ENCODE peak calls at places on chromosomes 12 and 14, in six cellular contexts. V is dorsolateral prefrontal cortex; W is brain microvascular endothelial cell; C is CD8-positive, alpha-beta T cell; G is A549; D is HFFc6. H is an unnamed sample.

GRCh38 chr12:54147186-54147585 is 41.6 kb downstream of the SMUG1 start:
- DNase-seq in V (peak), W (no peak), C (no peak), G (no peak), D (no peak), H (no peak)

GRCh38 chr12:121958521-121959240 is 40.3 kb downstream of the CFAP251 start:
- DNase-seq in V (no peak), W (no peak), C (no peak), G (no peak), D (peak), H (no peak)

GRCh38 chr12:46332260-46332659 is 40.3 kb downstream of the SLC38A2 start:
- DNase-seq in V (no peak), W (peak), C (no peak), G (no peak), D (peak), H (no peak)

GRCh38 chr14:104245075-104245474 is 106.7 kb downstream of the KIF26A start:
- DNase-seq in V (no peak), W (no peak), C (no peak), G (no peak), D (no peak), H (no peak)

GRCh38 chr14:75011356-75012097 is 8.8 kb downstream of the EIF2B2 start:
- DNase-seq in V (no peak), W (peak), C (no peak), G (no peak), D (peak), H (no peak)

GRCh38 chr12:21583587-21583986 is 21.1 kb downstream of the GYS2 start:
- DNase-seq in V (no peak), W (no peak), C (no peak), G (no peak), D (no peak), H (no peak)

GRCh38 chr14:73173092-73173735 is 36.9 kb downstream of the PSEN1 start:
- DNase-seq in V (no peak), W (peak), C (no peak), G (peak), D (peak), H (peak)

GRCh38 chr12:11798856-11799530 is 149.5 kb downstream of the ETV6 start:
- DNase-seq in V (no peak), W (peak), C (no peak), G (no peak), D (peak), H (no peak)

GRCh38 chr12:113065126-113066007 is 8.8 kb downstream of the DTX1 start:
- DNase-seq in V (no peak), W (no peak), C (no peak), G (no peak), D (no peak), H (no peak)

GRCh38 chr12:2634481-2634880 is 160.3 kb upstream of the FKBP4 start:
- DNase-seq in V (no peak), W (no peak), C (no peak), G (no peak), D (no peak), H (no peak)

GRCh38 chr14:72614891-72615410 is 278.9 kb downstream of the DPF3 start:
- DNase-seq in V (no peak), W (no peak), C (no peak), G (no peak), D (no peak), H (no peak)

GRCh38 chr14:50677527-50678063 is 9.5 kb upstream of the SAV1 start:
- DNase-seq in V (no peak), W (peak), C (no peak), G (no peak), D (peak), H (peak)

GRCh38 chr12:131867891-131868675 is 26.3 kb upstream of the ULK1 start:
- DNase-seq in V (no peak), W (no peak), C (no peak), G (no peak), D (no peak), H (no peak)

GRCh38 chr14:80468331-80469122 is 257.2 kb upstream of the DIO2 start:
- DNase-seq in V (no peak), W (no peak), C (no peak), G (no peak), D (no peak), H (no peak)

GRCh38 chr14:40123816-40124215 is 691.6 kb upstream of the FBXO33 start:
- DNase-seq in V (no peak), W (no peak), C (no peak), G (no peak), D (no peak), H (no peak)

DNA sequence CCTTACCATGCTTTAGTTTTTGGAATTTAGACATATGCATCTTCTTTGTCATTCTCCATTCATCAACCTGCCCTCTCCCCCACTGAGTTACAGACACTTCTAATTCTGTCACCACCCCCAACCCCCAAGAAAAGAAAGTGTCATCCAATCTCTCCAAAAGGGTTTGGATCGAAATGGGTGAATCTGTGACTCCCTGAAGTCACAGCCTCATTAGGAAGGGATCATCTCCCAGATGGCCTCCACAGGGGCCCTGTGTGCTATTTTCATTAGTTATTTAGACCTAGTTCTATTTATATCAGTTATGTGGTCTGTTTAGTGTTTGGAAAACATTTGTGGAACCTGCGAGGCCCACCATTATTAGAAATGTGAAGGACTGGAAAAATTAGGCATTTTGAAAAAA is 191.0 kb upstream of the ATP2B1 start:
- DNase-seq in V (no peak), W (no peak), C (no peak), G (no peak), D (no peak), H (no peak)
- TF ChIP-seq CTCF in V (no peak), W (no peak), C (no peak), G (no peak), D (no peak), H (no peak)

GRCh38 chr12:97312570-97313135 is 150.0 kb upstream of the RMST start:
- DNase-seq in V (no peak), W (no peak), C (no peak), G (no peak), D (no peak), H (no peak)
- TF ChIP-seq CTCF in V (no peak), W (no peak), C (no peak), G (no peak), D (peak), H (peak)

DNA sequence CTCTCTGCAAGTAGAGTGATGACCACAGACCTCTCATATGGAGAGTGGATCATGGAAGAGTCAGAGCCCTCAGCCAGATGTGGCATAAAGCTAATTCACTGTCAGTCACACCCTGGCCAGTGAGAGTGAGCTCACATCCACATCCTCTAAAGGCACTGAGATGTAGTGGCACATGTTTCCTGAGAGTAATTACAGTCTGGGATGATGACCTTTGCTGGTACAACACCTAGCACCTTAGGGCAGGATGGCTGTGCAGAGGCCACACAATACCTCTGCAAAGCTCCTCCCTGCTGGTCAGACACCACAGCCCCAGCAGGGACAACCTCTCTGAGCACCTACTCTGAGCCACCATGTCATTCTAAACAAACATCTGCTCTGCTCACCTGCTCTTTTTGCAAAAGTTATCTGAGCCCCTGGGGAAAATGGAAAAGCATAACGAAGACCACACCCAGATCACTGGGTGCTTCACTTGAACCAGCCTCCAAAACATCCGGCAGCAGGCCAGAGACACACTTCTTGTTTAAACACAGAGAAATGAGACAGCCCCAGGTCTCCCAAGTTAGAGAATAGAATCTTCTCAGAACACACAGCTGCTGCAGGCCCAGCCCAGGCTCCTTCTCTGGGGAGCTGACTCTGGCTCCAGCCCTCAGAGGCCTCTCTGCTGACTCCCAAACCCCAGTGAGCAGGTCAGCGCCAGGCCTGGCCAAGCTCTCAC is 30.3 kb downstream of the PITPNM2 start:
- DNase-seq in V (no peak), W (no peak), C (peak), G (no peak), D (no peak), H (no peak)
- TF ChIP-seq CTCF in V (no peak), W (no peak), C (no peak), G (no peak), D (no peak), H (no peak)

GRCh38 chr12:92943482-92944250 is 14.6 kb upstream of the EEA1 start:
- DNase-seq in V (no peak), W (no peak), C (no peak), G (no peak), D (no peak), H (peak)
- TF ChIP-seq CTCF in V (peak), W (peak), C (no peak), G (peak), D (peak), H (peak)

GRCh38 chr12:83261998-83262397 is 575.3 kb downstream of the TMTC2 start:
- DNase-seq in V (no peak), W (no peak), C (no peak), G (no peak), D (no peak), H (no peak)
- TF ChIP-seq CTCF in V (no peak), W (peak), C (no peak), G (no peak), D (no peak), H (no peak)

DNA sequence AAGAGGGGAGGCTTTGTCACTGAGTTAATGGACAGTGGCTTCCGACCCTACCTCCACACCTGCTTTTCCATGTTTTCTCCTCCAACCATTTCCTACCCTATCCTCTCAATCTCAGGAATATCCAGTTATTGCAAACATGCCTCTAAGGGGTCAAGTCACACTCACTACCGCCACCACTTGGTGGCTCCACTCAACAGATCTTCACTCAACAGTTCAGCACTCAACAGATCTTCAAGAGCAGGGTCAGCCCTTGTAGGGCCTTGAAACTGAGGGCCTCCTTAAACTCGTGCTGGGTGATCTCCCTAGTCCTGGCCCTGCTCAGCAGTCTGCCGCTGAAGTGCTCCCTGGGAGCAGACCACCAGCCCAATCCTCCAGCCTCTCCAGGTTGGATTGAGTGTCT is 14.2 kb downstream of the ZNF641 start:
- DNase-seq in V (no peak), W (no peak), C (no peak), G (no peak), D (no peak), H (no peak)
- TF ChIP-seq CTCF in V (no peak), W (peak), C (no peak), G (peak), D (peak), H (peak)

GRCh38 chr14:33408291-33408690 is 469.6 kb downstream of the NPAS3 start:
- DNase-seq in V (no peak), W (no peak), C (no peak), G (no peak), D (no peak), H (no peak)
- TF ChIP-seq CTCF in V (no peak), W (no peak), C (no peak), G (no peak), D (no peak), H (no peak)

H was measured in GM12864.